ENCODE peak calls at places on chromosomes 5 and 9, in five cellular contexts. O is EL; L is posterior cingulate gyrus; D is stimulated activated naive B cell treated with anti-CD40 and anti-IgM and Interleukin-4, amounts not matched to agents 10 μg/mL and 1 μg/mL and 100 μg/mL, for 72 hours; T is NCI-H1436. A is an unnamed sample.

GRCh38 chr5:83925321-83925877 is 204.7 kb upstream of the HAPLN1 start:
- DNase-seq in D (no peak), T (no peak), O (peak), L (no peak), A (peak)

GRCh38 chr9:37454238-37454637 is 11.0 kb downstream of the ZBTB5 start:
- DNase-seq in T (no peak), O (no peak), L (no peak), D (no peak), A (no peak)

GRCh38 chr5:93192107-93192506 is 388.9 kb downstream of the NR2F1-AS1 start:
- DNase-seq in T (no peak), D (no peak), L (no peak), O (peak), A (peak)

GRCh38 chr9:14962193-14962899 is 52.1 kb upstream of the FREM1 start:
- DNase-seq in L (no peak), T (no peak), D (no peak), O (no peak), A (no peak)

GRCh38 chr5:160271396-160271795 is 41.0 kb downstream of the CCNJL start:
- DNase-seq in T (peak), O (no peak), D (no peak), L (no peak), A (no peak)

GRCh38 chr9:129225815-129226214 is 47.8 kb upstream of the IER5L start:
- DNase-seq in L (peak), O (peak), T (no peak), D (no peak), A (peak)

GRCh38 chr9:128654481-128654880 is 2.2 kb downstream of the DYNC2I2 start:
- DNase-seq in L (no peak), T (no peak), D (no peak), O (no peak), A (no peak)

GRCh38 chr9:96688215-96688614 is 33.1 kb upstream of the PRXL2C start:
- DNase-seq in T (no peak), O (no peak), L (no peak), D (no peak), A (no peak)

GRCh38 chr5:109989161-109989560 is 299.4 kb downstream of the MAN2A1 start:
- DNase-seq in D (no peak), O (no peak), T (no peak), L (no peak), A (no peak)

GRCh38 chr5:169567079-169567478 is 16.5 kb upstream of the SPDL1 start:
- DNase-seq in O (peak), T (no peak), D (no peak), L (no peak), A (no peak)

GRCh38 chr5:34684281-34684979 is 28.3 kb downstream of the RAI14 start:
- DNase-seq in T (peak), L (no peak), D (no peak), O (peak), A (no peak)

GRCh38 chr9:69223605-69224004 is 49.5 kb downstream of the TJP2 start:
- DNase-seq in D (no peak), T (no peak), L (peak), O (peak), A (peak)

GRCh38 chr9:95137587-95138145 is 179.8 kb downstream of the FANCC start:
- DNase-seq in T (peak), L (no peak), D (no peak), O (no peak), A (no peak)

GRCh38 chr5:167049043-167049663 is 1242.3 kb upstream of the WWC1 start:
- DNase-seq in D (no peak), T (no peak), L (no peak), O (peak), A (peak)

GRCh38 chr5:82004511-82004910 is 32.7 kb downstream of the ATG10 start:
- DNase-seq in O (peak), T (no peak), L (no peak), D (no peak), A (no peak)

GRCh38 chr9:137147793-137148160 is 8.8 kb downstream of the GRIN1 start:
- DNase-seq in T (no peak), D (no peak), O (no peak), L (no peak), A (no peak)

GRCh38 chr5:38601133-38601842 is 44.8 kb upstream of the LIFR start:
- DNase-seq in D (no peak), L (no peak), O (no peak), T (no peak), A (no peak)

A was measured in GM03348.